ENCODE peak calls at places on chromosome 1, in four cellular contexts. N, P, U and S are unnamed samples.

GRCh38 chr1:66624412-66625060 is 90.6 kb downstream of the SGIP1 start:
- DNase-seq in N (peak), P (peak), U (no peak), S (peak)

GRCh38 chr1:209580577-209580976 is 2.9 kb upstream of the CAMK1G start:
- DNase-seq in N (no peak), P (no peak), U (no peak), S (no peak)

GRCh38 chr1:3283849-3284248 is 170.6 kb upstream of the ARHGEF16 start:
- DNase-seq in N (no peak), P (no peak), U (no peak), S (no peak)

GRCh38 chr1:235290740-235291502 is 37.1 kb downstream of the ARID4B start:
- DNase-seq in N (no peak), P (no peak), U (no peak), S (no peak)

GRCh38 chr1:229886636-229887035 is 180.4 kb upstream of the GALNT2 start:
- DNase-seq in N (no peak), P (no peak), U (no peak), S (no peak)

GRCh38 chr1:77668924-77669449 is 13.5 kb downstream of the ZZZ3 start:
- DNase-seq in N (no peak), P (no peak), U (no peak), S (no peak)

GRCh38 chr1:33032126-33032869 is 4.4 kb downstream of the AK2 start:
- DNase-seq in N (no peak), P (no peak), U (no peak), S (no peak)

GRCh38 chr1:31598980-31599379 is 18.5 kb upstream of the HCRTR1 start:
- DNase-seq in N (no peak), P (no peak), U (no peak), S (no peak)

GRCh38 chr1:29752141-29752540 is 515.8 kb downstream of the PTPRU start:
- DNase-seq in N (no peak), P (no peak), U (no peak), S (no peak)

GRCh38 chr1:30665216-30665615 is 58.2 kb downstream of the MATN1 start:
- DNase-seq in N (no peak), P (no peak), U (no peak), S (no peak)

GRCh38 chr1:22250724-22251123 is 107.8 kb upstream of the WNT4 start:
- DNase-seq in N (no peak), P (no peak), U (no peak), S (no peak)

GRCh38 chr1:49351744-49352143 is 575.1 kb upstream of the BEND5 start:
- DNase-seq in N (no peak), P (no peak), U (no peak), S (no peak)

GRCh38 chr1:236401698-236402097 is 7.6 kb downstream of the EDARADD start:
- DNase-seq in N (no peak), P (no peak), U (no peak), S (no peak)

GRCh38 chr1:206037521-206037920 is 13.8 kb upstream of the CTSE start:
- DNase-seq in N (no peak), P (no peak), U (no peak), S (no peak)

GRCh38 chr1:208233546-208233945 is 10.6 kb downstream of the PLXNA2 start:
- DNase-seq in N (no peak), P (no peak), U (peak), S (no peak)

GRCh38 chr1:151989131-151989868 is 4.4 kb downstream of the S100A10 start:
- DNase-seq in N (peak), P (peak), U (peak), S (peak)

GRCh38 chr1:23282967-23283366 is 61.1 kb downstream of the HNRNPR start:
- DNase-seq in N (peak), P (peak), U (no peak), S (peak)